ENCODE peak calls at places on chromosomes 7 and 10, in six cellular contexts. S, T, B, Z, O and Q are unnamed samples.

GRCh38 chr7:92615861-92616260 is 25.7 kb upstream of the FAM133B start:
- DNase-seq in S (no peak), T (no peak), B (no peak), Z (no peak), O (no peak), Q (no peak)

GRCh38 chr10:1938317-1938716 is 201.0 kb upstream of the ADARB2 start:
- DNase-seq in S (no peak), T (no peak), B (no peak), Z (no peak), O (no peak), Q (no peak)

GRCh38 chr10:77505431-77506334 is 131.9 kb downstream of the KCNMA1 start:
- DNase-seq in S (no peak), T (no peak), B (no peak), Z (no peak), O (no peak), Q (no peak)

GRCh38 chr7:35553498-35553897 is 141.4 kb downstream of the HERPUD2 start:
- DNase-seq in S (no peak), T (no peak), B (no peak), Z (no peak), O (no peak), Q (no peak)

GRCh38 chr7:85554294-85554877 is 367.5 kb upstream of the SEMA3D start:
- DNase-seq in S (no peak), T (no peak), B (peak; percentile 59), Z (no peak), O (peak; percentile 42), Q (no peak)

GRCh38 chr10:130778166-130778545 is 533.4 kb downstream of the TCERG1L start:
- DNase-seq in S (no peak), T (no peak), B (no peak), Z (no peak), O (no peak), Q (no peak)

GRCh38 chr7:36153571-36154097 is 580 bp downstream of the EEPD1 start:
- DNase-seq in S (no peak), T (no peak), B (no peak), Z (no peak), O (no peak), Q (no peak)

GRCh38 chr10:95445837-95446347 is 115.3 kb downstream of the SORBS1 start:
- DNase-seq in S (peak; percentile 37), T (no peak), B (peak; percentile 60), Z (peak; percentile 53), O (peak; percentile 72), Q (peak; percentile 35)

GRCh38 chr7:111098011-111098925 is 7.3 kb downstream of the LRRN3 start:
- DNase-seq in S (no peak), T (no peak), B (peak; percentile 20), Z (no peak), O (peak; percentile 64), Q (no peak)

GRCh38 chr7:106101726-106102125 is 10.4 kb downstream of the SYPL1 start:
- DNase-seq in S (no peak), T (no peak), B (no peak), Z (no peak), O (no peak), Q (no peak)

GRCh38 chr10:33617381-33617780 is 282.9 kb upstream of the NRP1 start:
- DNase-seq in S (no peak), T (no peak), B (no peak), Z (no peak), O (no peak), Q (no peak)

GRCh38 chr10:132878730-132879407 is 63.5 kb downstream of the CFAP46 start:
- DNase-seq in S (no peak), T (no peak), B (no peak), Z (no peak), O (no peak), Q (no peak)

GRCh38 chr7:82183633-82184032 is 259.9 kb downstream of the CACNA2D1 start:
- DNase-seq in S (no peak), T (no peak), B (no peak), Z (no peak), O (no peak), Q (no peak)

GRCh38 chr10:102670871-102671434 is 26.7 kb downstream of the TRIM8 start:
- DNase-seq in S (no peak), T (no peak), B (peak; percentile 51), Z (no peak), O (peak; percentile 69), Q (no peak)

GRCh38 chr10:107619124-107619523 is 454.6 kb upstream of the SORCS1 start:
- DNase-seq in S (no peak), T (no peak), B (no peak), Z (no peak), O (no peak), Q (no peak)

GRCh38 chr7:100162874-100163533 is 4.5 kb upstream of the TRAPPC14 start:
- DNase-seq in S (no peak), T (no peak), B (no peak), Z (no peak), O (peak; percentile 55), Q (no peak)

GRCh38 chr10:59536576-59537014 is 173.1 kb downstream of the SLC16A9 start:
- DNase-seq in S (no peak), T (no peak), B (no peak), Z (no peak), O (no peak), Q (no peak)

GRCh38 chr7:68014031-68014774 is 1017.6 kb downstream of the TYW1 start:
- DNase-seq in S (no peak), T (no peak), B (no peak), Z (no peak), O (no peak), Q (no peak)

GRCh38 chr7:40646717-40647116 is 511.9 kb downstream of the SUGCT start:
- DNase-seq in S (no peak), T (no peak), B (no peak), Z (no peak), O (no peak), Q (no peak)

GRCh38 chr10:6406220-6407033 is 173.6 kb downstream of the PRKCQ start:
- DNase-seq in S (peak; percentile 14), T (no peak), B (peak; percentile 8), Z (no peak), O (peak; percentile 21), Q (no peak)

GRCh38 chr7:17907014-17907413 is 33.3 kb downstream of the SNX13 start:
- DNase-seq in S (no peak), T (no peak), B (no peak), Z (no peak), O (no peak), Q (no peak)

GRCh38 chr10:119413738-119414611 is 128.5 kb downstream of the RGS10 start:
- DNase-seq in S (no peak), T (no peak), B (no peak), Z (no peak), O (no peak), Q (no peak)

GRCh38 chr7:30155481-30155880 is 20.7 kb downstream of the MTURN start:
- DNase-seq in S (no peak), T (no peak), B (no peak), Z (no peak), O (no peak), Q (no peak)

DNA sequence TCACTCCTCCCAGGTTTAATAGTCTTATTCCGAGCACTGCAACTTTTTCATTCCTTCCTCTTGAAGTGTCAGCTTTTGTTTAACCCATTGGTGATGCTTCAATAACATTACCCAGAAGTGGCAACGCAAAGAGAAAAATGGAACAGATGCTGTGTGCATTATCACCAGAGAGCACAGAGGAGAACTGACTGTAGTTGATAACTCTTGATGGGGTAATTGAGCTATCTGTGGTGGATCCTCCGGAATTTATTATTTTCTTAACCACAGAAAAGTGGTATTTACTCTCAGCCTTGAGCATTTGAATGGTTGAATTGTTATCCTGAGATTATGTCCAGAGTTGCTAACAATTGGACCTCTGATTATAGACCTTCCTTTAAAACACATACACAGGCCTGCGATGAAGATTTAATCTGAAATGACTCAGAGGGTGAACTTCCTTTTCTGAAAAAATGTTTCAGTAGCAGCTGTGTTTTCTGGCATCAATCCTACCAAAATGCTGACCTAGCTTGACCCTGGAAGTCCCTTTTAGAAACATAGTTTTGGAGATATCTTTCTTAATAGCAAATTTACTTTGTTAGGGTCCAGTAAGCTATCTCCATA is 1584.4 kb upstream of the LRRTM3 start:
- DNase-seq in S (no peak), T (no peak), B (no peak), Z (no peak), O (no peak), Q (no peak)
- TF ChIP-seq POLR2A in S (no peak), T (no peak), B (no peak), Z (no peak), O (no peak), Q (no peak)

GRCh38 chr10:86971146-86971991 is 3.1 kb downstream of the ADIRF start:
- DNase-seq in S (peak; percentile 81), T (peak; percentile 55), B (no peak), Z (no peak), O (no peak), Q (peak; percentile 86)
- TF ChIP-seq POLR2AphosphoS5 in S (peak; percentile 45), T (peak; percentile 73), B (no peak), Z (no peak), O (no peak), Q (peak; percentile 63)

DNA sequence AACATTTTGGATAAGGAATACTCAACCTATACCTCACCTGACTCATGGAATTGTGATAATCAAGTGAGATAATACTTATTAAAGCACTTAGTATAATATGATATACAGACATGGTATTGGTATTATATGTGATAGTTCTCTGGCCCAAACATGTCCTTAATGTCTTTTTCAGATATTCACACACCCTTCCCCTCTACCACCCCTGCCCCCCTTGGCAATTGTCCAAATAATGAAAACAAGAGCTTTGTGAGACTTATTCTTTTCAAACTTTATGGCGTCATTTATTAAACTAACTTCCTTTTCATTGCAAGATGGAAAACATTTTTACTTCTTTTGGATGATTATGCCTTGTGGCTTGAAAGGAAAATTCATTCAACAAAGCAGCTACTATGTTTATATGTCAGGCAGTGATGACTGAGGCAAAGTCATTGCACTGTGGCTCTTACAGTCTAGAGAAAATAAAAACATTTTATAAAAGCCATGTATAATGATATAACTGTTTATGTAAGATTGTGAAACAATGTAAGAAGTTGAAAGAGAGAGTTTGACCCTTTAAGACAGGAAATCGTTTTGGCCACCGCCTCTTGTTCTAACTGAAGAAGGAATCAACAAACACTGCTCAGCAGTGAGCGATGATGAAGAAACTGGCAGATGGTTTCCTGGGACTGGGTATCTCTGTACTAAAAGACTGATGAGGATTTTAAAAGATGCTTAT is 27.4 kb downstream of the MINPP1 start:
- DNase-seq in S (no peak), T (no peak), B (no peak), Z (no peak), O (no peak), Q (no peak)
- TF ChIP-seq TAF1 in S (no peak), T (no peak), B (no peak), Z (no peak), O (no peak), Q (no peak)

DNA sequence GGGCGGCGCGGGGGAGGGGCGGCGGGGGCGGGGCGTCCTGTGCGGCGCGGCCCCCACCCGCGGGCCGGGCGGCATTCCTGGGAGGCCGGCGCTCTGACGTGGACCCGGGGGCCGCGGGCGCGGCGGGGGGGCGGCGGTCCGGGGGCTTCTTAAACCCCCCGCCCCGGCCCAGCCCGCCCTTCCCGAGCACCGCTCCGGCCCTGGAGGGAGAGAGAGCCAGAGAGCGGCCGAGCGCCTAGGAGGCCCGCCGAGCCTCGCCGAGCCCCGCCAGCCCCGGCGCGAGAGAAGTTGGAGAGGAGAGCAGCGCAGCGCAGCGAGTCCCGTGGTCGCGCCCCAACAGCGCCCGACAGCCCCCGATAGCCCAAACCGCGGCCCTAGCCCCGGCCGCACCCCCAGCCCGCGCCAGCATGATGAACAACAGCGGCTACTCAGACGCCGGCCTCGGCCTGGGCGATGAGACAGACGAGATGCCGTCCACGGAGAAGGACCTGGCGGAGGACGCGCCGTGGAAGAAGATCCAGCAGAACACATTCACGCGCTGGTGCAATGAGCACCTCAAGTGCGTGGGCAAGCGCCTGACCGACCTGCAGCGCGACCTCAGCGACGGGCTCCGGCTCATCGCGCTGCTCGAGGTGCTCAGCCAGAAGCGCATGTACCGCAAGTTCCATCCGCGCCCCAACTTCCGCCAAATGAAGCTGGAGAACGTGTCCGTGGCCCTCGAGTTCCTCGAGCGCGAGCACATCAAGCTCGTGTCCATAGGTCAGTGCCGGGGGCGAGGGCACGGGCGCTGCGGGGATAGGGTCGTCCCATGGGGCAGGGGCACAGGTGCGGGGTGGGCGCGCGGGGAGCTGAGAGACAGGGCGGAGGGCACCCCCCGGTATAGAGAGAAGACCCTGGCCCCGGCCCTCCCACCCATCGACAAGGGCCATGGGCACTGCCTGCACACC is at the start of gene FLNC:
- DNase-seq in S (no peak), T (no peak), B (no peak), Z (no peak), O (peak; percentile 73), Q (peak; percentile 28)
- TF ChIP-seq POLR2A in S (no peak), T (no peak), B (no peak), Z (no peak), O (peak; percentile 73), Q (no peak)